ENCODE peak calls at places on chromosomes 16 and 17, in four cellular contexts. L is left cardiac atrium, B is heart right ventricle, I is occipital lobe. Y is an unnamed sample.

GRCh38 chr17:45705123-45706009 is 78.8 kb upstream of the CRHR1 start:
- DNase-seq in I (peak; percentile 27), L (no peak), B (no peak), Y (no peak)

GRCh38 chr17:33049781-33050414 is 58.3 kb downstream of the SPACA3 start:
- DNase-seq in B (peak; percentile 50), L (peak; percentile 46), I (no peak), Y (no peak)

GRCh38 chr17:35588196-35588920 is 1.2 kb downstream of the AP2B1 start:
- DNase-seq in I (no peak), B (no peak), L (no peak), Y (no peak)

GRCh38 chr16:450385-450784 is 24.9 kb downstream of the RAB11FIP3 start:
- DNase-seq in I (no peak), B (no peak), L (no peak), Y (no peak)

GRCh38 chr17:48037036-48037881 is at the start of gene COPZ2:
- DNase-seq in B (peak; percentile 70), I (no peak), L (peak; percentile 75), Y (peak; percentile 59)

GRCh38 chr17:38361700-38362465 is 10.2 kb downstream of the SOCS7 start:
- DNase-seq in B (no peak), L (no peak), I (no peak), Y (no peak)

GRCh38 chr17:49456172-49456965 is 38.7 kb upstream of the NGFR start:
- DNase-seq in L (peak; percentile 43), B (no peak), I (no peak), Y (no peak)

GRCh38 chr17:15279011-15279477 is 13.9 kb upstream of the PMP22 start:
- DNase-seq in I (no peak), B (no peak), L (no peak), Y (no peak)

GRCh38 chr17:17057057-17057551 is 14.8 kb downstream of the MPRIP start:
- DNase-seq in L (no peak), I (no peak), B (no peak), Y (no peak)

GRCh38 chr16:83772806-83773205 is 35.0 kb upstream of the HSBP1 start:
- DNase-seq in B (no peak), L (no peak), I (no peak), Y (no peak)

GRCh38 chr17:64781810-64782555 is 119.9 kb upstream of the SMURF2 start:
- DNase-seq in I (no peak), L (no peak), B (no peak), Y (no peak)

GRCh38 chr17:44522883-44523671 is 19.9 kb upstream of the GPATCH8 start:
- DNase-seq in L (peak; percentile 80), B (peak; percentile 63), I (no peak), Y (no peak)

GRCh38 chr16:49866533-49867155 is 10.7 kb upstream of the ZNF423 start:
- DNase-seq in I (no peak), B (no peak), L (no peak), Y (no peak)

GRCh38 chr16:15953929-15954813 is 4.8 kb downstream of the ABCC1 start:
- DNase-seq in B (no peak), I (no peak), L (no peak), Y (no peak)

GRCh38 chr16:24430937-24431760 is 108.2 kb upstream of the RBBP6 start:
- DNase-seq in L (no peak), B (no peak), I (no peak), Y (no peak)

GRCh38 chr16:84156342-84156784 is 11.3 kb downstream of the DNAAF1 start:
- DNase-seq in L (no peak), B (no peak), I (no peak), Y (no peak)

GRCh38 chr17:77542551-77543490 is 402.1 kb downstream of the SEC14L1 start:
- DNase-seq in I (peak; percentile 73), L (peak; percentile 85), B (peak; percentile 85), Y (peak; percentile 43)

GRCh38 chr16:31093132-31093703 is 1.4 kb downstream of the VKORC1 start:
- DNase-seq in I (peak; percentile 49), B (no peak), L (no peak), Y (no peak)

GRCh38 chr16:27369806-27370205 is 32.2 kb upstream of the IL21R start:
- DNase-seq in L (no peak), I (no peak), B (no peak), Y (no peak)

GRCh38 chr17:20236586-20237227 is 227.5 kb downstream of the SPECC1 start:
- DNase-seq in L (no peak), B (no peak), I (no peak), Y (no peak)

GRCh38 chr17:58535431-58535830 is 21.0 kb upstream of the MTMR4 start:
- DNase-seq in L (no peak), B (no peak), I (no peak), Y (no peak)

GRCh38 chr16:19781196-19781595 is 63.1 kb downstream of the IQCK start:
- DNase-seq in B (no peak), I (no peak), L (no peak), Y (no peak)

Y was measured in central memory CD4-positive, alpha-beta T cell.